ENCODE peak calls at places on chromosomes 4 and X, in five cellular contexts. One of them, this sample, is unnamed.

GRCh38 chrX:40147399-40148188 is 49.8 kb upstream of the BCOR start:
- DNase-seq in lung: no peak
- DNase-seq in naive B cell: no peak
- DNase-seq in head of caudate nucleus: no peak
- DNase-seq in brain microvascular endothelial cell: no peak
- DNase-seq in this sample: no peak

GRCh38 chr4:103719320-103720204 is at the start of gene TACR3:
- DNase-seq in lung: no peak
- DNase-seq in naive B cell: no peak
- DNase-seq in head of caudate nucleus: no peak
- DNase-seq in brain microvascular endothelial cell: no peak
- DNase-seq in this sample: no peak

GRCh38 chr4:186144180-186144579 is 39.7 kb downstream of the FAM149A start:
- DNase-seq in lung: no peak
- DNase-seq in naive B cell: no peak
- DNase-seq in head of caudate nucleus: peak; percentile 49
- DNase-seq in brain microvascular endothelial cell: peak; percentile 52
- DNase-seq in this sample: no peak

GRCh38 chrX:13911581-13911980 is 94.7 kb upstream of the GPM6B start:
- DNase-seq in lung: no peak
- DNase-seq in naive B cell: no peak
- DNase-seq in head of caudate nucleus: no peak
- DNase-seq in brain microvascular endothelial cell: no peak
- DNase-seq in this sample: no peak

GRCh38 chr4:17029964-17030363 is 131.5 kb upstream of the LDB2 start:
- DNase-seq in lung: no peak
- DNase-seq in naive B cell: no peak
- DNase-seq in head of caudate nucleus: no peak
- DNase-seq in brain microvascular endothelial cell: no peak
- DNase-seq in this sample: no peak

GRCh38 chrX:77742788-77743476 is 43.1 kb downstream of the ATRX start:
- DNase-seq in lung: no peak
- DNase-seq in naive B cell: no peak
- DNase-seq in head of caudate nucleus: no peak
- DNase-seq in brain microvascular endothelial cell: no peak
- DNase-seq in this sample: no peak

GRCh38 chr4:75511841-75512240 is 2.4 kb downstream of the RCHY1 start:
- DNase-seq in lung: no peak
- DNase-seq in naive B cell: no peak
- DNase-seq in head of caudate nucleus: no peak
- DNase-seq in brain microvascular endothelial cell: no peak
- DNase-seq in this sample: no peak

GRCh38 chrX:84501798-84502628 is at the start of gene HDX:
- DNase-seq in lung: peak; percentile 84
- DNase-seq in naive B cell: peak; percentile 53
- DNase-seq in head of caudate nucleus: peak; percentile 86
- DNase-seq in brain microvascular endothelial cell: peak; percentile 83
- DNase-seq in this sample: peak; percentile 32

GRCh38 chr4:44447563-44448504 is 775 bp downstream of the KCTD8 start:
- DNase-seq in lung: no peak
- DNase-seq in naive B cell: no peak
- DNase-seq in head of caudate nucleus: peak; percentile 72
- DNase-seq in brain microvascular endothelial cell: no peak
- DNase-seq in this sample: no peak

GRCh38 chr4:150363721-150364688 is 217.9 kb upstream of the MAB21L2 start:
- DNase-seq in lung: no peak
- DNase-seq in naive B cell: no peak
- DNase-seq in head of caudate nucleus: no peak
- DNase-seq in brain microvascular endothelial cell: no peak
- DNase-seq in this sample: no peak

GRCh38 chrX:39667746-39668507 is 429.8 kb downstream of the BCOR start:
- DNase-seq in lung: no peak
- DNase-seq in naive B cell: no peak
- DNase-seq in head of caudate nucleus: no peak
- DNase-seq in brain microvascular endothelial cell: no peak
- DNase-seq in this sample: no peak

GRCh38 chr4:94758700-94759399 is 1.1 kb downstream of the BMPR1B start:
- DNase-seq in lung: no peak
- DNase-seq in naive B cell: no peak
- DNase-seq in head of caudate nucleus: no peak
- DNase-seq in brain microvascular endothelial cell: peak; percentile 3
- DNase-seq in this sample: no peak

This sample was measured in activated T-helper 9 cell treated with anti-CD3 and anti-CD28 coated beads, Interleukin-2, amount 50 U/mL, for 16 hours.